ENCODE peak calls at places on chromosomes 13 and 19, in eight cellular contexts. H is lower lobe of right lung; U is uterus; R is transverse colon; X is tibial nerve; I is PC-3; V is neural progenitor cell; D is CD8-positive, alpha-beta T cell. K is an unnamed sample.
A peak's percentile ranks its signal among the peaks of the same experiment; 100 is the strongest.

GRCh38 chr13:86601351-86601750 is 802.1 kb upstream of the SLITRK6 start:
- DNase-seq in H (no peak), U (no peak), R (no peak), X (no peak), I (peak; percentile 24), V (no peak), D (no peak), K (no peak)

GRCh38 chr19:32611161-32611560 is 30.2 kb downstream of the PDCD5 start:
- DNase-seq in H (no peak), U (no peak), R (no peak), X (no peak), I (no peak), V (no peak), D (no peak), K (no peak)

GRCh38 chr13:78401833-78402232 is 201.5 kb downstream of the POU4F1 start:
- DNase-seq in H (no peak), U (no peak), R (no peak), X (no peak), I (no peak), V (peak; percentile 39), D (no peak), K (no peak)

GRCh38 chr13:32720026-32720425 is 133.8 kb downstream of the PDS5B start:
- DNase-seq in H (no peak), U (no peak), R (no peak), X (no peak), I (no peak), V (no peak), D (no peak), K (no peak)

GRCh38 chr19:4173479-4174211 is 8.7 kb downstream of the SIRT6 start:
- DNase-seq in H (no peak), U (no peak), R (no peak), X (no peak), I (no peak), V (no peak), D (no peak), K (no peak)

GRCh38 chr19:41321600-41322270 is 11.8 kb downstream of the CCDC97 start:
- DNase-seq in H (no peak), U (peak; percentile 62), R (peak; percentile 41), X (no peak), I (peak; percentile 41), V (peak; percentile 80), D (no peak), K (no peak)

GRCh38 chr13:33183431-33184130 is 102.0 kb downstream of the STARD13 start:
- DNase-seq in H (no peak), U (no peak), R (no peak), X (no peak), I (no peak), V (no peak), D (no peak), K (no peak)

GRCh38 chr19:30879225-30879624 is 470.0 kb downstream of the TSHZ3 start:
- DNase-seq in H (no peak), U (no peak), R (no peak), X (no peak), I (no peak), V (no peak), D (no peak), K (no peak)

GRCh38 chr19:47026889-47027288 is 7.3 kb downstream of the NPAS1 start:
- DNase-seq in H (no peak), U (no peak), R (no peak), X (no peak), I (no peak), V (no peak), D (no peak), K (no peak)

GRCh38 chr19:47026156-47026555 is 6.5 kb downstream of the NPAS1 start:
- DNase-seq in H (no peak), U (no peak), R (no peak), X (no peak), I (no peak), V (no peak), D (no peak), K (no peak)

GRCh38 chr19:47024502-47024901 is 4.9 kb downstream of the NPAS1 start:
- DNase-seq in H (no peak), U (no peak), R (no peak), X (no peak), I (no peak), V (no peak), D (no peak), K (no peak)

GRCh38 chr19:47027586-47028371 is 8.1 kb downstream of the NPAS1 start:
- DNase-seq in H (no peak), U (no peak), R (no peak), X (no peak), I (no peak), V (no peak), D (no peak), K (no peak)

DNA sequence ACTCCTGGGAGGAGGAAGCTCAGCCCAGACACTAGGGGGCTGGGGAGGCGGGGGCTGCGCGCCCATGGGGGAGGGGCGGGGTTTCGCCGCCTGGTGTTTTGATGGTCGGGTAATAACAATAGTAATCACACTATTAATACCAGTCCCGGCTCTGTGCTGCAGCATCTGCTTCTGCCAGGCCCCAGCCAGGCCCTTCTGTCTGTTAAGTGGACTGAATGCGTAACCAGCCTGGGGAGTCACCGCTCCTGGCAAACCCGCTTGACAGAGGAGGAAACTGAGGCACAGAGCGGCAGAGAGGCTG is 8.7 kb downstream of the NPAS1 start:
- DNase-seq in H (no peak), U (no peak), R (no peak), X (no peak), I (no peak), V (peak; percentile 64), D (no peak), K (no peak)
- TF ChIP-seq CTCF in H (no peak), U (no peak), R (no peak), X (no peak), I (no peak), V (peak; percentile 26), D (no peak), K (no peak)

GRCh38 chr19:2634228-2634951 is 68.1 kb downstream of the GNG7 start:
- DNase-seq in H (peak; percentile 89), U (no peak), R (no peak), X (no peak), I (no peak), V (no peak), D (no peak), K (peak; percentile 91)

GRCh38 chr19:2638417-2638940 is 64.0 kb downstream of the GNG7 start:
- DNase-seq in H (no peak), U (no peak), R (no peak), X (no peak), I (no peak), V (no peak), D (no peak), K (no peak)

GRCh38 chr19:2636897-2637683 is 65.4 kb downstream of the GNG7 start:
- DNase-seq in H (peak; percentile 83), U (peak; percentile 54), R (peak; percentile 67), X (no peak), I (peak; percentile 58), V (peak; percentile 76), D (peak; percentile 84), K (no peak)

GRCh38 chr19:2634960-2635359 is 67.5 kb downstream of the GNG7 start:
- DNase-seq in H (no peak), U (no peak), R (no peak), X (no peak), I (no peak), V (no peak), D (no peak), K (no peak)

DNA sequence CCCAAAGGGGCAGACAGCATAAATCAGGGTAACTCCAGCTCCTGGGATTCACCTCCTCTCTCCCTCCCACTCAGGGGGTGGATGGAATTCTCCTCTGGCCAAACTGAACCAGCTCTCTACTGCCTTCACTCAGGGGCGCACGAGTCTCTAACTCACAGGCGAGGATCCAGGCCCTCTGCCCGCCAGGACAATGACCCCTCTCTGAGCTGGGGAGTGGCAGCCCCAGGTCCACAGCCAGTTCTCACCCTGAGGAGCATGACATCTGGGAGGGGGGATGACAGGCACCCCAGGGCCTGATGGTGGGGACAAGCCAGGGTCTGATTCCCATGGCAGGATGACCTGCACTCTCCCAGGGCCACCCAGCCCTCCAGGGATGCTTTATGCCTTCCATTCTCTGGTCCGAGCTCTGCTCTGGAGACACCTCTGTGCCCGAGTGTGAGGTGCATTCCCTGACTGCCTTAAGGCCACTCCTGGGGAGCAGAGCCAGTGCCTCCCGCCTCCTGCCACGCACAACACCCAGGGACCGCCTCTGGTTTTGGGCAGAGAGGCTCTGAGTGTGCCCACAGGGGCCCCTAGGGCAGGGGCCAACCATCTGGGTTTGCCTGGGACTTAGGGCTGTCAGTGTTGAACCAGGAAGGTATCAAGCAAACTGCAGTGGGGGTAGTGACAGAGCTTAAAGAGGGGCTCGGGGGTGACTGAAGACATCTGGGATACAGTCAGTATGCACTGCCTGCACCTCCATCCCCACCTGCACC is 66.2 kb downstream of the GNG7 start:
- DNase-seq in H (no peak), U (no peak), R (no peak), X (no peak), I (no peak), V (no peak), D (no peak), K (no peak)
- H3K4me1 ChIP-seq in H (peaks cover 42% of the 10 kb centered on the region), U (no peaks in the 10 kb centered on the region), R (peaks cover 9% of the 10 kb centered on the region), X (no peaks in the 10 kb centered on the region), I (peaks cover 15% of the 10 kb centered on the region), V (no peaks in the 10 kb centered on the region), D (peaks cover 15% of the 10 kb centered on the region), K (peaks cover 14% of the 10 kb centered on the region)

GRCh38 chr13:98141938-98142426 is 912 bp upstream of the FARP1 start:
- DNase-seq in H (peak; percentile 58), U (no peak), R (peak; percentile 38), X (no peak), I (no peak), V (peak; percentile 69), D (no peak), K (peak; percentile 66)

GRCh38 chr13:98143157-98143553 is 261 bp downstream of the FARP1 start:
- DNase-seq in H (peak; percentile 71), U (peak; percentile 23), R (no peak), X (no peak), I (no peak), V (no peak), D (no peak), K (peak; percentile 49)

GRCh38 chr13:98141091-98141490 is 1.8 kb upstream of the FARP1 start:
- DNase-seq in H (no peak), U (no peak), R (no peak), X (no peak), I (no peak), V (no peak), D (no peak), K (no peak)

GRCh38 chr13:98142427-98143156 is at the start of gene FARP1:
- DNase-seq in H (peak; percentile 83), U (peak; percentile 55), R (peak; percentile 84), X (peak; percentile 58), I (peak; percentile 79), V (peak; percentile 94), D (no peak), K (peak; percentile 66)

GRCh38 chr13:98141509-98141908 is 1.4 kb upstream of the FARP1 start:
- DNase-seq in H (no peak), U (no peak), R (no peak), X (no peak), I (no peak), V (peak; percentile 12), D (no peak), K (no peak)
- H3K4me3 ChIP-seq in H (peak overlapping the region; percentile 72), U (no peak overlapping the region), R (no peak overlapping the region), X (no peak overlapping the region), I (no peak overlapping the region), V (no peak overlapping the region), D (no peak overlapping the region), K (peak overlapping the region; percentile 73)

DNA sequence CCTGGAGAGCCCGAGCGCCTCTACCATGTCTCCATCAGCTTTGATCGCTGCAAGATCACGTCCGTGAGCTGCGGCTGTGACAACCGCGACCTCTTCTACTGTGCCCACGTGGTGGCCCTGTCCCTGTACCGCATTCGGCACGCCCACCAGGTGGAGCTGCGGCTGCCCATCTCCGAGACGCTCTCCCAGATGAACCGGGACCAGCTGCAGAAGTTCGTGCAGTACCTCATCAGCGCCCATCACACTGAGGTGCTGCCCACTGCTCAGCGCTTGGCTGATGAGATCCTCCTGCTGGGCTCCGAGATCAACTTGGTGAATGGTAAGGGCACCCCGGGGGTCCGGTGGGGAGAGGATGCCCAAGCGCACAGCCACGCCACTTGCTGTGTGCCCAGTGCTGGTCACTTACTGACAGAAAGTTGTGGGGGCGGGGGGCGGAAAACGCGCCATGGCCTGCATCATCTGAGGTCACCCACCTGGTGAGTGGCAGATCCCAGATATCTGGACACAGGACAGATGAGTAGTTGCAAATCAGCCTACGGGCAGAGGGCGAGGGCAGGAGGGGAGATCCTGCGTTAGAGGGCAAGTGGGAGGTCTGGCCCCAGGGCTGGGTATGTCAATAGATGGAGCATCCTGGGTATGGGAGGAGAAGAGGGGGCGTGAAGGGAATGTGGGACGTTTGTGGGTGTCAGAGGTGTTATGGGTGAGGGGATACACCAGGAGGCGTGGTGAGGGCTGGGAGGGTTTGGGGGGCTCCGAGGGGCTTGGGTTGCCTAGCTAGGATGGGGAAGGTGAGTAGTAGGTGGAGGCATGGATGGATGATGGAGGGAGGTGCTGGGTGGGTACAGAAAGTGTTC is 9.8 kb downstream of the ZSWIM4 start:
- DNase-seq in H (peak; percentile 57), U (no peak), R (no peak), X (no peak), I (no peak), V (peak; percentile 76), D (no peak), K (no peak)
- TF ChIP-seq CTCF in H (peak; percentile 31), U (peak; percentile 36), R (peak; percentile 49), X (no peak), I (peak; percentile 52), V (peak; percentile 66), D (no peak), K (no peak)

K was measured in tibial artery.